ENCODE peak calls at places on chromosomes 4 and X, in ten cellular contexts. One of them, this sample, is unnamed.

GRCh38 chr4:24856586-24856985 is 56.3 kb downstream of the CCDC149 start:
- DNase-seq in adrenal gland: no peak
- DNase-seq in endothelial cell of umbilical vein: no peak
- DNase-seq in CD8-positive, alpha-beta T cell: no peak
- DNase-seq in heart left ventricle: no peak
- DNase-seq in kidney: no peak
- DNase-seq in AG04450: peak
- DNase-seq in dorsolateral prefrontal cortex: no peak
- DNase-seq in GM06990: peak
- DNase-seq in ovary: peak
- DNase-seq in this sample: peak

GRCh38 chrX:119729408-119730201 is 28.8 kb upstream of the SOWAHD start:
- DNase-seq in kidney: no peak
- DNase-seq in CD8-positive, alpha-beta T cell: peak
- DNase-seq in heart left ventricle: peak
- DNase-seq in GM06990: no peak
- DNase-seq in dorsolateral prefrontal cortex: peak
- DNase-seq in adrenal gland: peak
- DNase-seq in ovary: peak
- DNase-seq in AG04450: peak
- DNase-seq in endothelial cell of umbilical vein: peak
- DNase-seq in this sample: peak

GRCh38 chr4:137300776-137301175 is 231.5 kb downstream of the PCDH18 start:
- DNase-seq in kidney: no peak
- DNase-seq in adrenal gland: no peak
- DNase-seq in dorsolateral prefrontal cortex: no peak
- DNase-seq in AG04450: no peak
- DNase-seq in endothelial cell of umbilical vein: no peak
- DNase-seq in ovary: no peak
- DNase-seq in CD8-positive, alpha-beta T cell: no peak
- DNase-seq in heart left ventricle: no peak
- DNase-seq in GM06990: no peak
- DNase-seq in this sample: no peak

GRCh38 chr4:139761461-139761860 is 95.8 kb downstream of the MGST2 start:
- DNase-seq in AG04450: no peak
- DNase-seq in CD8-positive, alpha-beta T cell: no peak
- DNase-seq in adrenal gland: no peak
- DNase-seq in dorsolateral prefrontal cortex: no peak
- DNase-seq in ovary: no peak
- DNase-seq in GM06990: no peak
- DNase-seq in kidney: no peak
- DNase-seq in heart left ventricle: no peak
- DNase-seq in endothelial cell of umbilical vein: no peak
- DNase-seq in this sample: peak

GRCh38 chr4:23934223-23934622 is 44.4 kb upstream of the PPARGC1A start:
- DNase-seq in endothelial cell of umbilical vein: no peak
- DNase-seq in AG04450: no peak
- DNase-seq in heart left ventricle: no peak
- DNase-seq in kidney: no peak
- DNase-seq in CD8-positive, alpha-beta T cell: no peak
- DNase-seq in GM06990: no peak
- DNase-seq in adrenal gland: no peak
- DNase-seq in ovary: no peak
- DNase-seq in dorsolateral prefrontal cortex: no peak
- DNase-seq in this sample: no peak

GRCh38 chr4:86108152-86108551 is 251.7 kb downstream of the MAPK10 start:
- DNase-seq in heart left ventricle: no peak
- DNase-seq in dorsolateral prefrontal cortex: no peak
- DNase-seq in adrenal gland: no peak
- DNase-seq in endothelial cell of umbilical vein: no peak
- DNase-seq in CD8-positive, alpha-beta T cell: no peak
- DNase-seq in AG04450: no peak
- DNase-seq in GM06990: no peak
- DNase-seq in ovary: no peak
- DNase-seq in kidney: no peak
- DNase-seq in this sample: no peak

GRCh38 chr4:26839534-26839951 is 21.1 kb upstream of the STIM2 start:
- DNase-seq in dorsolateral prefrontal cortex: no peak
- DNase-seq in heart left ventricle: peak
- DNase-seq in AG04450: no peak
- DNase-seq in GM06990: no peak
- DNase-seq in kidney: no peak
- DNase-seq in CD8-positive, alpha-beta T cell: no peak
- DNase-seq in endothelial cell of umbilical vein: no peak
- DNase-seq in ovary: no peak
- DNase-seq in adrenal gland: no peak
- DNase-seq in this sample: no peak

GRCh38 chr4:158020175-158020574 is 152.7 kb downstream of the GASK1B start:
- DNase-seq in endothelial cell of umbilical vein: peak
- DNase-seq in adrenal gland: peak
- DNase-seq in CD8-positive, alpha-beta T cell: no peak
- DNase-seq in AG04450: peak
- DNase-seq in kidney: no peak
- DNase-seq in GM06990: no peak
- DNase-seq in dorsolateral prefrontal cortex: no peak
- DNase-seq in heart left ventricle: no peak
- DNase-seq in ovary: peak
- DNase-seq in this sample: no peak

GRCh38 chrX:13476384-13476783 is 93.0 kb upstream of the EGFL6 start:
- DNase-seq in endothelial cell of umbilical vein: no peak
- DNase-seq in adrenal gland: peak
- DNase-seq in AG04450: no peak
- DNase-seq in kidney: no peak
- DNase-seq in dorsolateral prefrontal cortex: no peak
- DNase-seq in heart left ventricle: no peak
- DNase-seq in ovary: no peak
- DNase-seq in CD8-positive, alpha-beta T cell: no peak
- DNase-seq in GM06990: no peak
- DNase-seq in this sample: no peak

GRCh38 chr4:108512615-108513505 is 107.5 kb upstream of the RPL34 start:
- DNase-seq in endothelial cell of umbilical vein: peak
- DNase-seq in GM06990: no peak
- DNase-seq in kidney: peak
- DNase-seq in heart left ventricle: peak
- DNase-seq in adrenal gland: peak
- DNase-seq in dorsolateral prefrontal cortex: no peak
- DNase-seq in CD8-positive, alpha-beta T cell: peak
- DNase-seq in ovary: no peak
- DNase-seq in AG04450: peak
- DNase-seq in this sample: peak

GRCh38 chr4:53682908-53683307 is 91.6 kb upstream of the LNX1 start:
- DNase-seq in ovary: no peak
- DNase-seq in CD8-positive, alpha-beta T cell: no peak
- DNase-seq in kidney: no peak
- DNase-seq in GM06990: no peak
- DNase-seq in AG04450: no peak
- DNase-seq in adrenal gland: no peak
- DNase-seq in dorsolateral prefrontal cortex: no peak
- DNase-seq in heart left ventricle: no peak
- DNase-seq in endothelial cell of umbilical vein: no peak
- DNase-seq in this sample: no peak

GRCh38 chr4:82519776-82520175 is 42.0 kb downstream of the TMEM150C start:
- DNase-seq in endothelial cell of umbilical vein: peak
- DNase-seq in AG04450: no peak
- DNase-seq in CD8-positive, alpha-beta T cell: no peak
- DNase-seq in GM06990: no peak
- DNase-seq in kidney: no peak
- DNase-seq in adrenal gland: no peak
- DNase-seq in dorsolateral prefrontal cortex: no peak
- DNase-seq in ovary: no peak
- DNase-seq in heart left ventricle: no peak
- DNase-seq in this sample: no peak

GRCh38 chr4:19739101-19739651 is 512.5 kb upstream of the SLIT2 start:
- DNase-seq in GM06990: no peak
- DNase-seq in dorsolateral prefrontal cortex: no peak
- DNase-seq in ovary: no peak
- DNase-seq in AG04450: peak
- DNase-seq in kidney: no peak
- DNase-seq in CD8-positive, alpha-beta T cell: no peak
- DNase-seq in heart left ventricle: no peak
- DNase-seq in adrenal gland: no peak
- DNase-seq in endothelial cell of umbilical vein: peak
- DNase-seq in this sample: no peak

GRCh38 chr4:36065274-36065871 is 178.9 kb downstream of the ARAP2 start:
- DNase-seq in heart left ventricle: no peak
- DNase-seq in dorsolateral prefrontal cortex: no peak
- DNase-seq in adrenal gland: no peak
- DNase-seq in kidney: no peak
- DNase-seq in CD8-positive, alpha-beta T cell: no peak
- DNase-seq in endothelial cell of umbilical vein: no peak
- DNase-seq in AG04450: no peak
- DNase-seq in GM06990: no peak
- DNase-seq in ovary: no peak
- DNase-seq in this sample: no peak

DNA sequence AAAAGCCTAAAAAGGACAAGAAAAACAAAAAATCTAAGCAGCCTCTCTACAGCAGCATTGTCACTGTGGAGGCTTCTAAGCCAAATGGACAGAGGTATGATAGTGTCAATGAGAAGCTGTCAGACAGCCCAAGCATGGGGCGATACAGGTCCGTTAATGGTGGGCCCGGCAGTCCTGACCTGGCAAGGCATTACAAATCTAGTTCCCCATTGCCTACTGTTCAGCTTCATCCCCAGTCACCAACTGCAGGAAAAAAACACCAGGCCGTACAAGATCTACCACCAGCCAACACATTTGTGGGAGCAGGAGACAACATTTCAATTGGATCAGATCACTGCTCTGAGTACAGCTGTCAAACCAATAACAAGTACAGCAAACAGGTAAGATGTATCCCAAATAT is 4.0 kb downstream of the PCDH7 start:
- DNase-seq in heart left ventricle: no peak
- DNase-seq in ovary: no peak
- DNase-seq in adrenal gland: no peak
- DNase-seq in CD8-positive, alpha-beta T cell: no peak
- DNase-seq in AG04450: no peak
- DNase-seq in endothelial cell of umbilical vein: peak
- DNase-seq in kidney: no peak
- DNase-seq in GM06990: no peak
- DNase-seq in dorsolateral prefrontal cortex: no peak
- DNase-seq in this sample: no peak
- H3K4me3 ChIP-seq in heart left ventricle: peak
- H3K4me3 ChIP-seq in ovary: peak
- H3K4me3 ChIP-seq in adrenal gland: no peak
- H3K4me3 ChIP-seq in CD8-positive, alpha-beta T cell: no peak
- H3K4me3 ChIP-seq in AG04450: peak
- H3K4me3 ChIP-seq in endothelial cell of umbilical vein: peak
- H3K4me3 ChIP-seq in kidney: no peak
- H3K4me3 ChIP-seq in GM06990: no peak
- H3K4me3 ChIP-seq in dorsolateral prefrontal cortex: peak
- H3K4me3 ChIP-seq in this sample: no peak

GRCh38 chr4:37892641-37893040 is 1.8 kb downstream of the TBC1D1 start:
- DNase-seq in AG04450: no peak
- DNase-seq in ovary: no peak
- DNase-seq in CD8-positive, alpha-beta T cell: no peak
- DNase-seq in dorsolateral prefrontal cortex: no peak
- DNase-seq in endothelial cell of umbilical vein: no peak
- DNase-seq in kidney: no peak
- DNase-seq in adrenal gland: no peak
- DNase-seq in heart left ventricle: no peak
- DNase-seq in GM06990: peak
- DNase-seq in this sample: peak
- H3K4me3 ChIP-seq in AG04450: no peak
- H3K4me3 ChIP-seq in ovary: no peak
- H3K4me3 ChIP-seq in CD8-positive, alpha-beta T cell: peak
- H3K4me3 ChIP-seq in dorsolateral prefrontal cortex: peak
- H3K4me3 ChIP-seq in endothelial cell of umbilical vein: no peak
- H3K4me3 ChIP-seq in kidney: no peak
- H3K4me3 ChIP-seq in adrenal gland: no peak
- H3K4me3 ChIP-seq in heart left ventricle: no peak
- H3K4me3 ChIP-seq in GM06990: peak
- H3K4me3 ChIP-seq in this sample: peak

DNA sequence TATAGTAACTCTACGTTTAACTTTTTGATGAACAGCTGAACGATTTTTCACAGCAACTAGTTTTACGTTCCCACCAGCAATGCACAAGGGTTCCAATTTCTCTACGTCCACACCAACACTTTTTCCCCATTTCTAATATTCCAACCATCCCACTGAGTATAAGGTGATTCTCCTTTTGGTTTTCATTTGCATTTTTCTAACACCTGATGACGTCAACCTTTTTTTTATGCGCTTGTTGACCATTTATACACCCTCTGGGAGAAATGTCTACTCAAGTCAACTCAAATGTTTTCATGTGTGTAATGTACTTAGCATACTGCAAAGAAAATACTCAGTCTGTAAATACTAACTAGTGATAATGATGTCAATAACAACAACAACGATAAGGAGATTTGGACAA is 177.2 kb upstream of the TENM3 start:
- DNase-seq in heart left ventricle: no peak
- DNase-seq in dorsolateral prefrontal cortex: no peak
- DNase-seq in ovary: no peak
- DNase-seq in endothelial cell of umbilical vein: no peak
- DNase-seq in AG04450: no peak
- DNase-seq in GM06990: no peak
- DNase-seq in kidney: no peak
- DNase-seq in adrenal gland: no peak
- DNase-seq in CD8-positive, alpha-beta T cell: no peak
- DNase-seq in this sample: no peak
- H3K4me3 ChIP-seq in heart left ventricle: no peak
- H3K4me3 ChIP-seq in dorsolateral prefrontal cortex: no peak
- H3K4me3 ChIP-seq in ovary: no peak
- H3K4me3 ChIP-seq in endothelial cell of umbilical vein: no peak
- H3K4me3 ChIP-seq in AG04450: no peak
- H3K4me3 ChIP-seq in GM06990: no peak
- H3K4me3 ChIP-seq in kidney: no peak
- H3K4me3 ChIP-seq in adrenal gland: no peak
- H3K4me3 ChIP-seq in CD8-positive, alpha-beta T cell: no peak
- H3K4me3 ChIP-seq in this sample: no peak

GRCh38 chr4:152997235-152997735 is 61.2 kb downstream of the FHDC1 start:
- DNase-seq in kidney: no peak
- DNase-seq in ovary: no peak
- DNase-seq in GM06990: no peak
- DNase-seq in AG04450: no peak
- DNase-seq in CD8-positive, alpha-beta T cell: no peak
- DNase-seq in dorsolateral prefrontal cortex: no peak
- DNase-seq in endothelial cell of umbilical vein: no peak
- DNase-seq in heart left ventricle: no peak
- DNase-seq in adrenal gland: no peak
- DNase-seq in this sample: no peak
- H3K4me3 ChIP-seq in kidney: no peak
- H3K4me3 ChIP-seq in ovary: no peak
- H3K4me3 ChIP-seq in GM06990: no peak
- H3K4me3 ChIP-seq in AG04450: no peak
- H3K4me3 ChIP-seq in CD8-positive, alpha-beta T cell: no peak
- H3K4me3 ChIP-seq in dorsolateral prefrontal cortex: no peak
- H3K4me3 ChIP-seq in endothelial cell of umbilical vein: no peak
- H3K4me3 ChIP-seq in heart left ventricle: no peak
- H3K4me3 ChIP-seq in adrenal gland: no peak
- H3K4me3 ChIP-seq in this sample: no peak